ENCODE peak calls at places on chromosomes 12 and 14, in seven cellular contexts. G is mesendoderm; M is brain microvascular endothelial cell; A is GM18507; S is kidney; Y is CD4-positive, alpha-beta memory T cell; B is T-helper 2 cell. I is an unnamed sample.

GRCh38 chr14:34322940-34323418 is 139.1 kb downstream of the SPTSSA start:
- DNase-seq in G (peak), M (peak), A (peak), S (peak), Y (peak), B (peak), I (no peak)

GRCh38 chr12:72925716-72926115 is 653.5 kb downstream of the TRHDE start:
- DNase-seq in G (no peak), M (no peak), A (no peak), S (no peak), Y (no peak), B (no peak), I (no peak)

GRCh38 chr14:62602712-62603111 is 442.5 kb downstream of the KCNH5 start:
- DNase-seq in G (no peak), M (no peak), A (no peak), S (no peak), Y (no peak), B (no peak), I (no peak)

GRCh38 chr12:20514598-20514997 is 146.3 kb downstream of the PDE3A start:
- DNase-seq in G (no peak), M (no peak), A (no peak), S (no peak), Y (no peak), B (no peak), I (no peak)

GRCh38 chr12:23816394-23816851 is 133.0 kb downstream of the SOX5 start:
- DNase-seq in G (peak), M (no peak), A (no peak), S (peak), Y (no peak), B (no peak), I (no peak)

GRCh38 chr14:95585971-95586620 is 51.2 kb downstream of the GLRX5 start:
- DNase-seq in G (no peak), M (no peak), A (no peak), S (no peak), Y (no peak), B (no peak), I (no peak)

GRCh38 chr12:124743479-124744272 is 120.0 kb downstream of the SCARB1 start:
- DNase-seq in G (no peak), M (no peak), A (no peak), S (no peak), Y (no peak), B (no peak), I (no peak)

GRCh38 chr14:98408024-98408555 is 863.9 kb downstream of the BCL11B start:
- DNase-seq in G (no peak), M (no peak), A (no peak), S (no peak), Y (no peak), B (no peak), I (no peak)

GRCh38 chr14:37241206-37241605 is 43.5 kb downstream of the MIPOL1 start:
- DNase-seq in G (no peak), M (no peak), A (no peak), S (no peak), Y (no peak), B (no peak), I (no peak)